ENCODE peak calls at places on chromosomes 3 and 15, in nine cellular contexts. J is Peyer's patch, D is stomach, L is heart right ventricle, U is brain microvascular endothelial cell, S is AG10803, C is adrenal gland, V is nephron progenitor cell, Z is heart left ventricle. A is an unnamed sample.

GRCh38 chr3:103410231-103410630 is 975.4 kb downstream of the ZPLD1 start:
- DNase-seq in J (no peak), D (no peak), L (peak; percentile 4), U (no peak), S (no peak), C (no peak), V (no peak), Z (no peak), A (no peak)

GRCh38 chr3:187051724-187052364 is 87.5 kb downstream of the RPL39L start:
- DNase-seq in J (no peak), D (no peak), L (no peak), U (no peak), S (no peak), C (no peak), V (no peak), Z (no peak), A (no peak)

GRCh38 chr15:94021621-94022320 is 209.6 kb upstream of the MCTP2 start:
- DNase-seq in J (no peak), D (no peak), L (no peak), U (no peak), S (no peak), C (no peak), V (no peak), Z (no peak), A (peak; percentile 38)

GRCh38 chr3:733313-733712 is 359.5 kb upstream of the CNTN6 start:
- DNase-seq in J (no peak), D (no peak), L (no peak), U (no peak), S (no peak), C (no peak), V (no peak), Z (no peak), A (no peak)

GRCh38 chr3:43894176-43895049 is 203.7 kb downstream of the ABHD5 start:
- DNase-seq in J (peak; percentile 37), D (peak; percentile 52), L (peak; percentile 44), U (peak; percentile 41), S (peak; percentile 71), C (peak; percentile 14), V (peak; percentile 81), Z (peak; percentile 45), A (peak; percentile 38)

GRCh38 chr3:169999433-169999832 is 32.8 kb downstream of the SEC62 start:
- DNase-seq in J (no peak), D (no peak), L (no peak), U (no peak), S (no peak), C (no peak), V (no peak), Z (no peak), A (no peak)

GRCh38 chr3:168828536-168828935 is 732.8 kb upstream of the GOLIM4 start:
- DNase-seq in J (no peak), D (no peak), L (no peak), U (no peak), S (no peak), C (no peak), V (no peak), Z (no peak), A (no peak)

GRCh38 chr3:182294256-182294655 is 499.0 kb upstream of the ATP11B start:
- DNase-seq in J (no peak), D (no peak), L (no peak), U (no peak), S (peak; percentile 35), C (no peak), V (no peak), Z (no peak), A (no peak)

GRCh38 chr3:81339040-81339845 is 422.2 kb downstream of the GBE1 start:
- DNase-seq in J (no peak), D (no peak), L (no peak), U (no peak), S (peak; percentile 2), C (no peak), V (no peak), Z (no peak), A (peak; percentile 1)

GRCh38 chr3:169244119-169244864 is 419.2 kb downstream of the MECOM start:
- DNase-seq in J (no peak), D (no peak), L (no peak), U (no peak), S (no peak), C (no peak), V (no peak), Z (no peak), A (no peak)

GRCh38 chr3:187568171-187568570 is 102.0 kb downstream of the SST start:
- DNase-seq in J (no peak), D (no peak), L (no peak), U (no peak), S (peak; percentile 74), C (no peak), V (no peak), Z (no peak), A (no peak)

GRCh38 chr3:99637381-99638111 is 848 bp upstream of the COL8A1 start:
- DNase-seq in J (no peak), D (no peak), L (peak; percentile 15), U (peak; percentile 80), S (peak; percentile 76), C (peak; percentile 10), V (peak; percentile 35), Z (peak; percentile 13), A (peak; percentile 68)

GRCh38 chr3:183260167-183260904 is 7.3 kb downstream of the B3GNT5 start:
- DNase-seq in J (no peak), D (no peak), L (no peak), U (no peak), S (no peak), C (no peak), V (no peak), Z (no peak), A (peak; percentile 42)

GRCh38 chr3:47851888-47852603 is 49.1 kb downstream of the DHX30 start:
- DNase-seq in J (no peak), D (no peak), L (no peak), U (no peak), S (no peak), C (no peak), V (no peak), Z (no peak), A (no peak)

GRCh38 chr3:47854720-47855455 is 52.0 kb downstream of the DHX30 start:
- DNase-seq in J (no peak), D (no peak), L (no peak), U (no peak), S (no peak), C (no peak), V (no peak), Z (no peak), A (no peak)

GRCh38 chr3:47850803-47851417 is 48.0 kb downstream of the DHX30 start:
- DNase-seq in J (no peak), D (no peak), L (no peak), U (no peak), S (no peak), C (no peak), V (no peak), Z (no peak), A (no peak)

GRCh38 chr3:47854267-47854666 is 51.3 kb downstream of the DHX30 start:
- DNase-seq in J (no peak), D (no peak), L (no peak), U (no peak), S (no peak), C (no peak), V (no peak), Z (no peak), A (no peak)

DNA sequence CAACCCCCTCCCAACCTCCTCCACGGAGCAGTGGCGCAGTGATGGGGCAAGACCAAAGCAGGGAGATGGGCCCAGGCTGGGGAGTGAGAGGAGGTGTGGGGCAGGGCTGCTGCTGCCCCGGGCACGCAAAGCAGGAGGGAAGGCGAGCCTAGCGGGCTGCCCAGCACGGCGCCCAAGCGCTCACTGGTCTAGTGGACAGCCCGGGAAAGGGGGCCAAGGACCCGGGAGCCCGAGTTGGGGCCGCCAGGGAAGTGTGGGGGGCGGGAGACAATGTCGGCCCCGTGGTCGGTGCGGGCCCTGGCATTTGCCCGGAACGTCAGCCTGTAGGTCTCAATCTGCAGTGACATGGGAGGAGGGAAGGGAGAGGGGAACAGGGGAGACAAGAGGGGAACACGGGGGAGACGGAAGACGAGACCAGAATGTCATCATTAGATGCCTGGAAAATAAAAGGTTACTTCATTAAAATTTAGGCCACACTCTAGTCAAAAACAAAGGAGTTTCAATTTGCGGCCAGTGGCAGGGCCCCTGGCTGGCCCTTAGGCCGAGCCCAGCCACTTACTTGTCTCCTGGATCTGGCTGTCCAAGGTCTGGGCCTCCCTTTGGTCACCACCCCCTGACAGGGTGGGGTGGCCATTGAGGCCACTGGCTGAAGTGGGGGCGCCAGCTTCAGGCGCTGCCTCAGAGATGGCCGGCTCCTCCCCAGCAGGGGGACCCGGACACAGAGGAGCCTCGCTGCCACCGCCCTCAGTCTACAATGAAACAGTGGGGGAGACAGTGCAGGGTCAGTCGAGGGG is 49.9 kb downstream of the DHX30 start:
- DNase-seq in J (no peak), D (no peak), L (no peak), U (no peak), S (no peak), C (no peak), V (no peak), Z (no peak), A (no peak)
- TF ChIP-seq CTCF in J (no peak), D (no peak), L (no peak), U (no peak), S (no peak), C (no peak), V (no peak), Z (no peak), A (no peak)

GRCh38 chr3:11007534-11007933 is 15.0 kb downstream of the SLC6A1 start:
- DNase-seq in J (no peak), D (no peak), L (no peak), U (no peak), S (no peak), C (no peak), V (peak; percentile 30), Z (no peak), A (no peak)
- TF ChIP-seq CTCF in J (no peak), D (no peak), L (no peak), U (no peak), S (no peak), C (no peak), V (peak; percentile 20), Z (no peak), A (no peak)

DNA sequence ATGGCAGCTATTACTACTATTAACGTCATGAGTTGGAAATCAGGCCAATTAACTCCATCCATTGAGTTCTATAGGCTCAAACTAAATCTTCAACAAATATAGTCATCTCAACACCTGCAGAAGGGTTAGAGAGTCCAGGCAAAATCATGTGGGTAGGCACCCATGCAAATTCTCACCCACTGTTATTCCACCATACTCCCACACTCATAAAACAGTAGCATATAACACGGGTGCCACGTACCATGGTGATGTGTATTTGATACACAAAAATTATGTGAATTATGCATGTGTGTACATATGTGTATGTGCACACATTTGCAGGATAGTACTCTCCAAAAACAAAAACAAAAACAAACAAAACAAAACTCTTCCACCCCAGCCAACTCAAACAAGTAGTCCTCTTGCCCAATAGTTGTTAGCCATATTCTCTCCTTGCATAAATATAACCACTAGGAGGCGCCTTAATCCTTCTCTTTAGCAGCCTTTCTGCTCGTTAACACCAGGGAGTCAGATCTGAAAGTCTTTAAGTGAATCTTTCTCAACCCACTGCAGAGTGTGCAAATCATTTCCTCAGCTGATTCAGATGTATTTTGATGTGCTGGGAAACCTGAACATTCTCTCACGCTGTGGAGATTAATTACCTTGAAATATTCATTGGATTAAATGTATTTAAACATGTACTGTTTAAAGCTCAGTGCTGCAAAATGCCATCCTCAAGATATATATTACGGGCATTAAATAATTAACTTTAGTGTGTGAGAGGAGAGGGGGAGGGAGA is 38.0 kb upstream of the COPB2 start:
- DNase-seq in J (no peak), D (no peak), L (no peak), U (peak; percentile 59), S (peak; percentile 81), C (peak; percentile 16), V (peak; percentile 27), Z (no peak), A (peak; percentile 83)
- TF ChIP-seq CTCF in J (peak; percentile 93), D (peak; percentile 81), L (peak; percentile 84), U (peak; percentile 66), S (peak; percentile 87), C (peak; percentile 92), V (peak; percentile 87), Z (peak; percentile 88), A (peak; percentile 83)

GRCh38 chr15:74202461-74203401 is at the start of gene STRA6:
- DNase-seq in J (no peak), D (no peak), L (no peak), U (no peak), S (peak; percentile 33), C (no peak), V (peak; percentile 68), Z (no peak), A (peak; percentile 95)
- TF ChIP-seq CTCF in J (no peak), D (no peak), L (no peak), U (no peak), S (no peak), C (no peak), V (no peak), Z (no peak), A (peak; percentile 29)

A was measured in fibroblast of villous mesenchyme.